ENCODE peak calls at places on chromosomes 11 and 22, in four cellular contexts. R is left ventricle myocardium inferior, Z is astrocyte of the hippocampus, Q is SHP77. E is an unnamed sample.
A peak's percentile ranks its signal among the peaks of the same experiment; 100 is the strongest.

GRCh38 chr11:73965076-73965763 is 14.4 kb downstream of the DNAJB13 start:
- DNase-seq in R (no peak), Z (no peak), Q (no peak), E (no peak)

GRCh38 chr11:62922189-62922589 is 1.0 kb upstream of the CHRM1 start:
- DNase-seq in Q (no peak), R (no peak), Z (no peak), E (peak; percentile 80)

GRCh38 chr11:57213282-57214086 is 23.6 kb downstream of the APLNR start:
- DNase-seq in Z (peak; percentile 86), Q (no peak), R (no peak), E (no peak)

GRCh38 chr11:63917685-63918523 is 940 bp upstream of the RCOR2 start:
- DNase-seq in Z (peak; percentile 58), Q (peak; percentile 91), R (peak; percentile 84), E (peak; percentile 82)

GRCh38 chr11:44992181-44992582 is 41.5 kb upstream of the TP53I11 start:
- DNase-seq in Q (no peak), R (no peak), Z (no peak), E (no peak)

GRCh38 chr11:46278387-46279173 is 1.1 kb downstream of the CREB3L1 start:
- DNase-seq in R (peak; percentile 58), Z (peak; percentile 88), Q (peak; percentile 60), E (no peak)

GRCh38 chr22:17842386-17842785 is 68.1 kb upstream of the BID start:
- DNase-seq in Z (no peak), R (no peak), Q (no peak), E (no peak)

GRCh38 chr22:36510966-36511881 is 4.4 kb upstream of the FOXRED2 start:
- DNase-seq in R (no peak), Q (peak; percentile 35), Z (peak; percentile 74), E (no peak)

GRCh38 chr22:43449205-43449830 is 37.5 kb downstream of the MPPED1 start:
- DNase-seq in Z (no peak), Q (no peak), R (no peak), E (no peak)

GRCh38 chr11:114154271-114155047 is 94.9 kb downstream of the ZBTB16 start:
- DNase-seq in Q (no peak), R (no peak), Z (no peak), E (no peak)

GRCh38 chr11:3092603-3093141 is 35.4 kb upstream of the CARS1 start:
- DNase-seq in Q (no peak), R (no peak), Z (no peak), E (no peak)

GRCh38 chr22:18110194-18110943 is at the start of gene TUBA8:
- DNase-seq in R (peak; percentile 65), Z (peak; percentile 66), Q (peak; percentile 47), E (no peak)

GRCh38 chr11:129315781-129316579 is 59.7 kb upstream of the BARX2 start:
- DNase-seq in Z (no peak), R (no peak), Q (peak; percentile 91), E (no peak)

GRCh38 chr11:109864161-109864661 is 229.0 kb upstream of the ZC3H12C start:
- DNase-seq in Z (peak; percentile 20), Q (no peak), R (no peak), E (no peak)

E was measured in putamen.